ENCODE peak calls at places on chromosomes 6 and 20, in seven cellular contexts. H is Peyer's patch, L is ovary, Y is stomach, D is endothelial cell of umbilical vein, W is body of pancreas, F is A549. X is an unnamed sample.

GRCh38 chr6:155245871-155246270 is 17.9 kb upstream of the CLDN20 start:
- DNase-seq in F (no peak), H (no peak), W (no peak), L (no peak), Y (no peak), D (no peak), X (no peak)

GRCh38 chr6:110822248-110822647 is 7.0 kb upstream of the CDK19 start:
- DNase-seq in H (no peak), Y (no peak), W (no peak), D (no peak), L (no peak), F (no peak), X (no peak)

GRCh38 chr6:72976389-72976900 is 248.9 kb downstream of the KHDC1L start:
- DNase-seq in F (no peak), L (no peak), W (no peak), Y (no peak), D (no peak), H (no peak), X (no peak)

GRCh38 chr20:14518648-14519047 is 181.2 kb upstream of the FLRT3 start:
- DNase-seq in W (no peak), L (no peak), Y (no peak), D (no peak), H (no peak), F (no peak), X (no peak)

GRCh38 chr6:82906951-82907350 is 158.7 kb downstream of the UBE3D start:
- DNase-seq in W (no peak), H (no peak), D (peak), F (no peak), Y (no peak), L (no peak), X (no peak)

GRCh38 chr20:38645980-38646858 is 44.6 kb downstream of the ARHGAP40 start:
- DNase-seq in H (peak), W (peak), Y (peak), L (peak), F (peak), D (peak), X (peak)

GRCh38 chr6:41824571-41825569 is 37.4 kb downstream of the TOMM6 start:
- DNase-seq in H (no peak), L (no peak), F (peak), W (no peak), Y (no peak), D (peak), X (no peak)

GRCh38 chr20:57993738-57994431 is 234.6 kb downstream of the ANKRD60 start:
- DNase-seq in F (no peak), W (no peak), D (no peak), H (no peak), Y (no peak), L (no peak), X (no peak)

GRCh38 chr20:8272758-8273157 is 140.7 kb downstream of the PLCB1 start:
- DNase-seq in Y (no peak), D (no peak), H (no peak), W (no peak), F (no peak), L (no peak), X (no peak)

GRCh38 chr20:18224968-18225568 is 63.3 kb upstream of the ZNF133 start:
- DNase-seq in D (peak), L (peak), W (peak), F (peak), Y (peak), H (no peak), X (no peak)

GRCh38 chr6:87393026-87393622 is 14.6 kb upstream of the CFAP206 start:
- DNase-seq in Y (no peak), H (no peak), L (no peak), D (peak), W (peak), F (peak), X (no peak)

DNA sequence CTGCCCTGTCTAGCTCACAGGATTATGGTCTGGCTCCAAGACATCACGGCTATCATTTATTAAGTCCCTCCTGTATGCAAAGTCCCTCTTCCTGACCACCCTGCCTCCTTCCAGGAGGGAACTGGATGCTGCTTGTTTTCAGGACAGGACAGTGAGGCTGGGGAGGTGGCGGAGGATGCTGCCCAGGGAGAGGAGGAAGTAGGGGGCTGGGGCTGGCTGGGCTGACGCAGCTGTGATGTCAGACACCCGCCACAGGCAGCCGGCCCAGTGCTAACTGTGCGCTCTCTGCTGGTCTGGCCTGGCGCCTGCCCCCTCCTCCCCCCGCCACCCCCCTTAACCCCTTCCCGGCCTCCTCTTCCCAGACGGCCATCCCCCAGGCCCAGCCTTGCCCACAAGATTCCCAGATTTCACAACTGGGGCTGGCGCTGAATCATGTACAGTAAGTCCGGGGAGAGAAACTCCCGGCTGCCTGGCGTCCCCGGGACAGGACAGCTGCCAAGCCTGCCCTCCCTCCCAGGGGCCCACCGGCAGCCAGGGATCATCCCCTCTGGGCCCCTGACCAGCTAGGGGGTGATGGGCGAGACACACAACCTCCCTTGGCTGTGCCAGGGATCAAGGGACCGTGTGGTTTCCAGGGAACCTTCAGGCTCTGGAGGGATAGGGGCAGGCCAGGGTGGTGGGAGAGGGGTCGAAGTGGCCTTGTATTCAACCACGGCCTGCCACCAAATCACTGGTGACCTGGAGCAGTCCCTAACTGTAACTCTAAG is 118.1 kb downstream of the CEBPB start:
- DNase-seq in W (peak), D (peak), L (peak), H (peak), F (peak), Y (peak), X (peak)
- TF ChIP-seq POLR2A in W (no peak), D (no peak), L (peak), H (no peak), F (peak), Y (no peak), X (peak)

GRCh38 chr6:43223175-43223574 is 6.1 kb downstream of the DNPH1 start:
- DNase-seq in D (no peak), F (no peak), H (no peak), L (no peak), W (no peak), Y (no peak), X (no peak)

GRCh38 chr6:43221046-43221773 is 8.1 kb downstream of the DNPH1 start:
- DNase-seq in H (no peak), L (no peak), W (no peak), F (no peak), Y (peak), D (no peak), X (peak)

GRCh38 chr6:43220439-43220951 is 8.8 kb downstream of the DNPH1 start:
- DNase-seq in H (no peak), Y (no peak), D (no peak), W (no peak), F (no peak), L (no peak), X (no peak)

GRCh38 chr6:43222418-43223059 is 6.7 kb downstream of the DNPH1 start:
- DNase-seq in D (no peak), F (no peak), H (no peak), Y (no peak), W (no peak), L (no peak), X (peak)

DNA sequence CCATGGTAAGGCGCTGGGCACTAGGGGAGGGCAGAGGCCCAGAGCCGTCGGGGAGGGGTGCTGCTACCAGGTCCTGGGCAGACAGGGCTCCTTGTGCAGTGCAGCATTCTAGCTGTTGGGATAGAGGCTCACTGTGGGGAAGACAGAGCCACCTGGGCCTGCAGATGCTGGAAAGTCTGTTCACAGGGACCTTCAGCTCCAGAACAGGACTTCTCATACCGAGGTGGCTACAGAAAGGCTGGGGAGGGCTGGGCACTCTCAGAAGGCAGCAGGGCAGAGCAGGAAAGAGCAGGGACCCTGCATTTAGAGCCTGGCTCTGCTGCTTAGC is 7.5 kb downstream of the DNPH1 start:
- DNase-seq in L (no peak), W (no peak), D (no peak), Y (no peak), F (no peak), H (no peak), X (no peak)
- H3K27ac ChIP-seq in L (no peak), W (no peak), D (no peak), Y (no peak), F (no peak), H (no peak), X (no peak)

GRCh38 chr20:45857114-45857835 is at the start of the genes ACOT8 and ZSWIM3:
- DNase-seq in D (peak), H (peak), L (peak), W (peak), Y (peak), F (peak), X (peak)
- TF ChIP-seq POLR2A in D (peak), H (peak), L (no peak), W (peak), Y (no peak), F (peak), X (peak)

GRCh38 chr20:49167811-49168507 is 20.2 kb downstream of the STAU1 start:
- DNase-seq in Y (no peak), W (no peak), F (no peak), D (no peak), H (no peak), L (no peak), X (peak)
- H3K27ac ChIP-seq in Y (peak), W (peak), F (no peak), D (no peak), H (no peak), L (no peak), X (peak)

GRCh38 chr6:158818008-158818579 is 1.1 kb downstream of the EZR start:
- DNase-seq in D (peak), H (peak), Y (peak), W (peak), F (peak), L (peak), X (peak)
- TF ChIP-seq POLR2A in D (peak), H (peak), Y (peak), W (peak), F (peak), L (peak), X (peak)

GRCh38 chr6:108168501-108168979 is 2.7 kb downstream of the NR2E1 start:
- DNase-seq in Y (peak), F (no peak), L (no peak), D (no peak), H (no peak), W (peak), X (peak)

GRCh38 chr6:108170607-108171290 is 4.9 kb downstream of the NR2E1 start:
- DNase-seq in W (no peak), F (no peak), L (no peak), H (no peak), Y (no peak), D (no peak), X (no peak)

GRCh38 chr6:108169801-108170606 is 4.2 kb downstream of the NR2E1 start:
- DNase-seq in F (no peak), L (no peak), D (no peak), Y (no peak), H (no peak), W (no peak), X (no peak)

GRCh38 chr6:108168026-108168463 is 2.2 kb downstream of the NR2E1 start:
- DNase-seq in F (no peak), W (no peak), D (no peak), H (no peak), Y (no peak), L (no peak), X (no peak)

DNA sequence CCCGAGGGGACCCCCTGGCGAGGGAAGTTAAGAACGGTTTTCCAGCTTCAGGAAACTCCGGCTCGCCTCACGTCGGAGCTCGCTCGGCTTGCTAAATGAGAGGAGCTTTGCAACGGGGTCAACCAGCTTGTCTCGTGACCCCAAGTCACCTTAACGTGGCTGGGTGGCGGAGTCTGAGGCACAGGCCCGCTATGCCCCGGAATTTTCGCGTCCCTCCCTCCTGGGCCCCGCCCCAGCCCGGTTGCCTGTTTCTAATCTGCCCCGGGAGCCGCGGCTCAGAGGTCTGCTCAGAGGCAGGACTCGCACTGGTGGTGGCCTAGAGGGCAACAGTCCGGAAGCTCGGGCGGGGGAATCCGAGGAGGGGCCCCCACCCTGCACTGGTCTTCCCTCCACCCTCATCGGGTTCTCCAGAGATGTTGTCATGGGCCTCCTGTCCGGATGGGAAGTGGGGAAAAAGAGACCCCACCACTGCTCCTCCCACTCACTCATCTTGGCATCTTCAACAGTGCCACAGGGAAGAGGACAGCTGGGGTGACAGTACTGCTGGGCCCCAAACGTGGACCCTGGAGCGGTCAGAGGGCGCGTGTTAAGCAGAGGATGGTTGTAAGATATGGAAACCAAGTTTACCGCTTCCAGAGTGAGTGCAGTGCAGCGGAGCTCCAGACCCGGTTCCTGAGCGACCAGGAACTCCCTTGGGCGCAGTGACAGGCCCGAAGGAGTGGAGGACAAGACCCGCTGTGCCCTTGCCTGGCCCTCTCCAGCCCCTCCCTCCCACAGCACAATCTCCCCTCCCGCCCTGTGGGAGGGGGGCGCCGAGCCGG is 3.4 kb downstream of the NR2E1 start:
- DNase-seq in L (no peak), D (no peak), Y (no peak), F (no peak), H (no peak), W (no peak), X (no peak)
- H3K27ac ChIP-seq in L (no peak), D (no peak), Y (no peak), F (no peak), H (no peak), W (no peak), X (no peak)

GRCh38 chr6:1610497-1611321 is 994 bp downstream of the FOXC1 start:
- DNase-seq in F (peak), W (peak), L (peak), D (peak), H (no peak), Y (no peak), X (no peak)

GRCh38 chr6:1611322-1611571 is 1.5 kb downstream of the FOXC1 start:
- DNase-seq in H (no peak), W (peak), F (peak), D (peak), L (no peak), Y (no peak), X (no peak)

GRCh38 chr6:1608976-1609661 is 596 bp upstream of the FOXC1 start:
- DNase-seq in D (peak), H (no peak), W (peak), Y (no peak), F (no peak), L (peak), X (no peak)

GRCh38 chr6:1608222-1608975 is 1.3 kb upstream of the FOXC1 start:
- DNase-seq in D (peak), F (no peak), W (no peak), H (no peak), L (no peak), Y (no peak), X (no peak)

DNA sequence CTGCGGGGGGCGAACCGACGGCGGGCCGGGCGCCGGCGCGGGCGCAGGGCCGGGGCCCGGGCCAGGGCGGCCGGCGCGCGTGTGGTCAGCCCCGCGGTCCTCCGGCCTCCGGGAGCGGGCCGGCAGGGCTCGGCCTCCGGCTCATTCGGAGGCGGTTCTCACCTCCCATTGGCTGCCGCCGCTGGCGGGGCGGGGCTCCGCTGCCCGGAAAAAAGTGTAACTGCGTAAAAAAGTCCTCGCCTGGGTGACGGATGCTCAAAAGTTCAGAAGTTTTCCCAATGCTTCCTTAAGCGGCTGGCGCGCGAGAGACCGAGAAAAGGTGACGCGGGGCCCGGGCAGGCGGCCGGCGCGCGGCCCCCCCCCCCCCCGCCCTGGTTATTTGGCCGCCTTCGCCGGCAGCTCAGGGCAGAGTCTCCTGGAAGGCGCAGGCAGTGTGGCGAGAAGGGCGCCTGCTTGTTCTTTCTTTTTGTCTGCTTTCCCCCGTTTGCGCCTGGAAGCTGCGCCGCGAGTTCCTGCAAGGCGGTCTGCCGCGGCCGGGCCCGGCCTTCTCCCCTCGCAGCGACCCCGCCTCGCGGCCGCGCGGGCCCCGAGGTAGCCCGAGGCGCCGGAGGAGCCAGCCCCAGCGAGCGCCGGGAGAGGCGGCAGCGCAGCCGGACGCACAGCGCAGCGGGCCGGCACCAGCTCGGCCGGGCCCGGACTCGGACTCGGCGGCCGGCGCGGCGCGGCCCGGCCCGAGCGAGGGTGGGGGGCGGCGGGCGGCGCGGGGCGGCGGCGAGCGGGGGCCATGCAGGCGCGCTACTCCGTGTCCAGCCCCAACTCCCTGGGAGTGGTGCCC is at the start of gene FOXC1:
- DNase-seq in L (peak), Y (peak), F (peak), H (peak), W (peak), D (peak), X (peak)
- TF ChIP-seq POLR2A in L (no peak), Y (no peak), F (peak), H (no peak), W (peak), D (peak), X (no peak)

DNA sequence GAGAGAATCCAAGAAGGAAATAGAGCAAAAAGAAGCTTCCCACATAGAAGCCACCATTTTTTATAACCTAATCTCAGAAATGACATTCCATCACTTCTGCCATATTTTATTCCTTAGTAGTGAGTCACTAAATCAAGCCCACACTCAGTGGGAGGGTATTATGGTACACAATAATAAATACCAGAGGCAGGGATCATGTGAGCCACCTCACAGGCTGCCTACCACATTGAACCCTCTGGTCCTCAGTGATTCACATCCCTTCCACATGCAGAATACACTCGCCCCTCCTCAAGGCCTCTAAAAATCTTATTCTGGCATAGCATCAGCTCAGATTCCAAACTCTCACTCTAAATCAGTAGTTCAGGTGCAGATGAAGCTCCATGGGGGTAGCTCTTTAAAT is 49.4 kb downstream of the TMC2 start:
- DNase-seq in F (peak), D (no peak), L (no peak), W (no peak), Y (no peak), H (no peak), X (no peak)
- H3K27ac ChIP-seq in F (no peak), D (no peak), L (no peak), W (no peak), Y (no peak), H (no peak), X (no peak)